ENCODE peak calls at places on chromosomes 13 and 19, in eight cellular contexts. K is tibial nerve; T is effector memory CD4-positive, alpha-beta T cell; X is cardiac muscle cell; V is left lung; W is PC-9; O is sigmoid colon; E is left ventricle myocardium inferior. C is an unnamed sample.
A peak's percentile ranks its signal among the peaks of the same experiment; 100 is the strongest.

GRCh38 chr19:7869910-7870511 is 4.2 kb downstream of the PRR36 start:
- DNase-seq in K (no peak), T (peak; percentile 42), X (no peak), V (no peak), W (peak; percentile 86), O (no peak), E (no peak), C (no peak)

GRCh38 chr13:114035583-114036501 is 62.0 kb upstream of the C13orf46 start:
- DNase-seq in K (peak; percentile 51), T (no peak), X (peak; percentile 26), V (no peak), W (no peak), O (no peak), E (peak; percentile 54), C (no peak)

GRCh38 chr19:52936151-52936957 is 13.1 kb upstream of the ZNF888 start:
- DNase-seq in K (no peak), T (no peak), X (peak; percentile 10), V (no peak), W (no peak), O (peak; percentile 19), E (no peak), C (no peak)

GRCh38 chr13:107644136-107644535 is 571.2 kb downstream of the LIG4 start:
- DNase-seq in K (no peak), T (no peak), X (no peak), V (no peak), W (no peak), O (no peak), E (no peak), C (no peak)

GRCh38 chr13:27858046-27858445 is 61.8 kb upstream of the PDX1 start:
- DNase-seq in K (no peak), T (no peak), X (no peak), V (no peak), W (no peak), O (no peak), E (no peak), C (no peak)

GRCh38 chr19:15303105-15303780 is 29.1 kb downstream of the BRD4 start:
- DNase-seq in K (no peak), T (no peak), X (no peak), V (no peak), W (peak; percentile 60), O (no peak), E (no peak), C (no peak)

GRCh38 chr19:48321622-48322591 is 3.4 kb upstream of the EMP3 start:
- DNase-seq in K (peak; percentile 99), T (peak; percentile 99), X (peak; percentile 100), V (peak; percentile 100), W (peak; percentile 91), O (peak; percentile 100), E (peak; percentile 99), C (peak; percentile 99)

GRCh38 chr13:37648604-37649003 is 50.0 kb upstream of the POSTN start:
- DNase-seq in K (no peak), T (no peak), X (peak; percentile 74), V (no peak), W (no peak), O (no peak), E (no peak), C (no peak)

GRCh38 chr13:36328821-36329220 is 17.4 kb downstream of the SPART start:
- DNase-seq in K (no peak), T (no peak), X (no peak), V (no peak), W (no peak), O (no peak), E (no peak), C (no peak)

GRCh38 chr13:99316657-99317244 is 9.6 kb upstream of the GPR183 start:
- DNase-seq in K (no peak), T (no peak), X (no peak), V (no peak), W (no peak), O (no peak), E (no peak), C (no peak)

GRCh38 chr13:33721719-33722118 is 96.2 kb upstream of the RFC3 start:
- DNase-seq in K (no peak), T (no peak), X (peak; percentile 50), V (no peak), W (no peak), O (no peak), E (no peak), C (no peak)

GRCh38 chr19:17243854-17244617 is 1.7 kb downstream of the NR2F6 start:
- DNase-seq in K (peak; percentile 59), T (no peak), X (peak; percentile 54), V (no peak), W (peak; percentile 54), O (no peak), E (peak; percentile 75), C (peak; percentile 88)

GRCh38 chr13:50613356-50613831 is 230.1 kb downstream of the DLEU7 start:
- DNase-seq in K (no peak), T (no peak), X (peak; percentile 42), V (no peak), W (no peak), O (no peak), E (no peak), C (no peak)

GRCh38 chr13:110422913-110423688 is 116.0 kb downstream of the COL4A2 start:
- DNase-seq in K (no peak), T (no peak), X (no peak), V (no peak), W (peak; percentile 23), O (no peak), E (no peak), C (no peak)

GRCh38 chr19:39014037-39014436 is 18.3 kb downstream of the FBXO27 start:
- DNase-seq in K (no peak), T (no peak), X (no peak), V (no peak), W (no peak), O (no peak), E (no peak), C (no peak)

GRCh38 chr13:103539265-103539664 is 473.0 kb upstream of the SLC10A2 start:
- DNase-seq in K (no peak), T (no peak), X (no peak), V (peak; percentile 38), W (no peak), O (no peak), E (peak; percentile 20), C (no peak)

GRCh38 chr19:15222738-15223648 is 9.3 kb downstream of the EPHX3 start:
- DNase-seq in K (peak; percentile 69), T (peak; percentile 53), X (peak; percentile 98), V (peak; percentile 93), W (peak; percentile 75), O (peak; percentile 96), E (peak; percentile 93), C (peak; percentile 96)

DNA sequence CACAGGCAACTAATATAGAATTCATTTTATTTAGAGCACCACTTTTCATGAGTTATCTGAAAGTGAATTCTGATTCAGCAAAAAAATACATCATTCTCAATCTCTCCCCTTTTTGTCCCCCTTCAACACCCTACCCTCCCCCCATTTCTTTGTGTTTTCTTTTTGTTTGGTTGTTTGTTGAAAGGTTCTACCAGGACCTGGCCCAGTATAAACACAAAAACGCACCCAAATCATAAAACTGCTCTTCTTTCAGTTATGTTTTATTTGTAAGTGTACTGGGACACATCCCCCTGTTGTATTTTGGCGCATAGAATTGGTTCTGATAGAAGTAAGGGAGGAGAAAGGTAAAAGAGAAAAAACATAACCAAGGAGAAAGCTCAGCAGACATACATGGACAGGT is 4.4 kb downstream of the POU4F1 start:
- DNase-seq in K (no peak), T (no peak), X (no peak), V (no peak), W (no peak), O (no peak), E (no peak), C (no peak)
- H3K27me3 ChIP-seq in K (peaks cover 95% of the 10 kb centered on the region), T (peaks cover 83% of the 10 kb centered on the region), X (peaks cover 99% of the 10 kb centered on the region), V (peaks cover 96% of the 10 kb centered on the region), W (peaks cover 4% of the 10 kb centered on the region), O (peaks cover 84% of the 10 kb centered on the region), E (peaks cover 97% of the 10 kb centered on the region), C (no peaks in the 10 kb centered on the region)

GRCh38 chr19:4065430-4066175 is 1.1 kb downstream of the ZBTB7A start:
- DNase-seq in K (peak; percentile 91), T (peak; percentile 95), X (peak; percentile 99), V (peak; percentile 97), W (peak; percentile 81), O (peak; percentile 99), E (peak; percentile 97), C (peak; percentile 98)
- H3K4me1 ChIP-seq in K (peaks cover 55% of the 10 kb centered on the region), T (peaks cover 59% of the 10 kb centered on the region), X (peaks cover 3% of the 10 kb centered on the region), V (peaks cover 65% of the 10 kb centered on the region), W (peaks cover 30% of the 10 kb centered on the region), O (no peaks in the 10 kb centered on the region), E (peaks cover 63% of the 10 kb centered on the region), C (no peaks in the 10 kb centered on the region)

GRCh38 chr19:41939861-41940442 is 11.7 kb upstream of the ERFL start:
- DNase-seq in K (no peak), T (no peak), X (no peak), V (peak; percentile 84), W (no peak), O (no peak), E (no peak), C (no peak)

GRCh38 chr19:41936961-41937360 is 8.7 kb upstream of the ERFL start:
- DNase-seq in K (no peak), T (no peak), X (no peak), V (no peak), W (no peak), O (no peak), E (no peak), C (no peak)

GRCh38 chr19:41937525-41937924 is 9.3 kb upstream of the ERFL start:
- DNase-seq in K (no peak), T (no peak), X (no peak), V (no peak), W (no peak), O (no peak), E (no peak), C (no peak)

GRCh38 chr19:41936416-41936850 is 8.2 kb upstream of the ERFL start:
- DNase-seq in K (no peak), T (no peak), X (no peak), V (no peak), W (no peak), O (no peak), E (no peak), C (no peak)

DNA sequence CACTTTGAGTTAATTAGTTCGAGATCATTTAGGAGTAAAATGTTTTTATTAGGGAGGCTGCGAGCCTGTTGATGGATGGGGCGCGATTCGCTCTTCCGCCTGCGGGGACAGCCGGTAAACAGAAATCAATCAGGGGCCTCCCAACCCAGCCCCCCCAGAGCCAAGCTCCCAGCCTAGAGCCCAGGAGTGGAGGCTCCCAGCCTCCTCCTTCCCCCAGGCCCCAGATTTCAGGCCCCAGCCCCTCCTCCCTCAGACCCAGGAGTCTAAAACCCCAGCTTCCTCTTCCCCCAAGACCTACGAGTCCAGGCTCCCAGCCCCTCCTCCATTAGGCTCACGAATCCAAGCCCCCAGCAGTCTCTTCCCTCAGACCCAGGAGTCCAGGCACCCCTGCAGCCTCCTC is 9.7 kb upstream of the ERFL start:
- DNase-seq in K (no peak), T (no peak), X (no peak), V (no peak), W (no peak), O (no peak), E (no peak), C (no peak)
- H3K27me3 ChIP-seq in K (peaks cover 83% of the 10 kb centered on the region), T (no peaks in the 10 kb centered on the region), X (peaks cover 74% of the 10 kb centered on the region), V (peaks cover 16% of the 10 kb centered on the region), W (peaks cover 24% of the 10 kb centered on the region), O (peaks cover 28% of the 10 kb centered on the region), E (peaks cover 84% of the 10 kb centered on the region), C (no peaks in the 10 kb centered on the region)

GRCh38 chr19:35122687-35123551 is 7.3 kb downstream of the FXYD3 start:
- DNase-seq in K (no peak), T (no peak), X (no peak), V (no peak), W (peak; percentile 83), O (no peak), E (no peak), C (no peak)
- H3K4me1 ChIP-seq in K (peaks cover 99% of the 10 kb centered on the region), T (peaks cover 5% of the 10 kb centered on the region), X (no peaks in the 10 kb centered on the region), V (peaks cover 26% of the 10 kb centered on the region), W (peaks cover 83% of the 10 kb centered on the region), O (no peaks in the 10 kb centered on the region), E (peaks cover 39% of the 10 kb centered on the region), C (no peaks in the 10 kb centered on the region)

GRCh38 chr13:100560498-100561215 is 27.9 kb downstream of the GGACT start:
- DNase-seq in K (no peak), T (no peak), X (no peak), V (no peak), W (no peak), O (no peak), E (no peak), C (no peak)
- H3K27me3 ChIP-seq in K (no peaks in the 10 kb centered on the region), T (no peaks in the 10 kb centered on the region), X (no peaks in the 10 kb centered on the region), V (no peaks in the 10 kb centered on the region), W (no peaks in the 10 kb centered on the region), O (no peaks in the 10 kb centered on the region), E (no peaks in the 10 kb centered on the region), C (no peaks in the 10 kb centered on the region)

C was measured in aorta.